ENCODE peak calls at places on chromosomes 16 and 17, in eight cellular contexts. T is AG09319, B is neural progenitor cell, K is epithelial cell of esophagus, W is colonic mucosa, E is B cell, C is lower leg skin, R is AG10803. S is an unnamed sample.

GRCh38 chr16:14301150-14302030 is 230.3 kb downstream of the MRTFB start:
- DNase-seq in T (no peak), B (peak), K (peak), W (peak), E (no peak), C (no peak), R (peak), S (no peak)

GRCh38 chr17:38451840-38452529 is 23.7 kb downstream of the ARHGAP23 start:
- DNase-seq in T (peak), B (peak), K (peak), W (no peak), E (no peak), C (no peak), R (peak), S (no peak)

GRCh38 chr16:66948034-66948821 is 12.8 kb upstream of the CES3 start:
- DNase-seq in T (no peak), B (no peak), K (peak), W (no peak), E (no peak), C (no peak), R (no peak), S (no peak)

GRCh38 chr16:68401871-68402747 is 46.2 kb downstream of the SMPD3 start:
- DNase-seq in T (no peak), B (no peak), K (peak), W (no peak), E (no peak), C (no peak), R (peak), S (no peak)

GRCh38 chr16:3187798-3188674 is at the start of gene OR1F1:
- DNase-seq in T (no peak), B (peak), K (peak), W (no peak), E (no peak), C (no peak), R (peak), S (peak)

GRCh38 chr17:64063088-64063487 is 42.7 kb upstream of the ICAM2 start:
- DNase-seq in T (no peak), B (no peak), K (no peak), W (no peak), E (peak), C (no peak), R (no peak), S (no peak)

GRCh38 chr17:17115620-17116019 is 73.4 kb downstream of the MPRIP start:
- DNase-seq in T (no peak), B (no peak), K (no peak), W (no peak), E (no peak), C (no peak), R (no peak), S (no peak)

GRCh38 chr17:80452173-80452915 is 24.1 kb downstream of the NPTX1 start:
- DNase-seq in T (no peak), B (no peak), K (no peak), W (no peak), E (no peak), C (no peak), R (peak), S (no peak)

GRCh38 chr16:80161799-80162380 is 378.9 kb upstream of the DYNLRB2 start:
- DNase-seq in T (no peak), B (no peak), K (no peak), W (no peak), E (no peak), C (no peak), R (no peak), S (no peak)

GRCh38 chr17:37570527-37571093 is 38.6 kb downstream of the SYNRG start:
- DNase-seq in T (no peak), B (peak), K (peak), W (peak), E (no peak), C (no peak), R (peak), S (peak)

GRCh38 chr16:14013571-14014283 is 57.4 kb upstream of the MRTFB start:
- DNase-seq in T (peak), B (no peak), K (peak), W (no peak), E (no peak), C (peak), R (peak), S (no peak)

GRCh38 chr16:13926507-13926906 is 6.6 kb downstream of the ERCC4 start:
- DNase-seq in T (no peak), B (no peak), K (no peak), W (no peak), E (no peak), C (no peak), R (no peak), S (no peak)

GRCh38 chr16:85523602-85524364 is 89.3 kb upstream of the GSE1 start:
- DNase-seq in T (no peak), B (peak), K (no peak), W (no peak), E (no peak), C (no peak), R (peak), S (no peak)

GRCh38 chr16:69834817-69835477 is 72.8 kb downstream of the WWP2 start:
- DNase-seq in T (no peak), B (no peak), K (no peak), W (no peak), E (no peak), C (no peak), R (no peak), S (no peak)

GRCh38 chr16:89723279-89724250 is 2.2 kb downstream of the ZNF276 start:
- DNase-seq in T (no peak), B (no peak), K (peak), W (no peak), E (no peak), C (no peak), R (peak), S (peak)

DNA sequence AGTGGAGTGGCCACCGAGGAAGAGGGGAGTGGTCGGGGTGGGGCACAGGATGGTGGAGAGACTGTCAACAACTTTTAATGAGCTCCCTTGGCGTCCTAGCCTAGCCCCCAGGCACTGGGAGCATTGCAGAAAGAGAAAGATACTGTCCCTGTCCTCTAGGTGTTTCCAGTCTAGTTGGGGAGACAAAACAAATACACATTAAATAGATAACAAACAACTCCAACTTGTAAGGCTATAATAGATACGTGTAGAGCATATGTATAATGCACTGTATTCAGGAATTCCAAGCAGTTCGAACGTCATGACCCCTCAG is 435 bp upstream of the UBE2O start:
- DNase-seq in T (no peak), B (no peak), K (no peak), W (no peak), E (no peak), C (no peak), R (no peak), S (no peak)
- TF ChIP-seq CTCF in T (no peak), B (no peak), K (no peak), W (no peak), E (peak), C (no peak), R (no peak), S (no peak)

GRCh38 chr17:68327823-68328557 is 36.7 kb downstream of the ARSG start:
- DNase-seq in T (no peak), B (no peak), K (no peak), W (no peak), E (no peak), C (no peak), R (no peak), S (no peak)
- TF ChIP-seq CTCF in T (no peak), B (peak), K (no peak), W (no peak), E (no peak), C (no peak), R (no peak), S (no peak)

GRCh38 chr16:56824335-56824734 is 40.7 kb upstream of the SLC12A3 start:
- DNase-seq in T (no peak), B (peak), K (no peak), W (peak), E (no peak), C (no peak), R (peak), S (peak)
- TF ChIP-seq CTCF in T (peak), B (peak), K (no peak), W (peak), E (no peak), C (no peak), R (peak), S (peak)

GRCh38 chr16:88387941-88388627 is 5.3 kb downstream of the ZNF469 start:
- DNase-seq in T (no peak), B (peak), K (peak), W (peak), E (no peak), C (no peak), R (peak), S (no peak)
- TF ChIP-seq CTCF in T (no peak), B (no peak), K (no peak), W (no peak), E (no peak), C (no peak), R (no peak), S (no peak)

GRCh38 chr17:3838206-3838605 is 7.8 kb downstream of the NCBP3 start:
- DNase-seq in T (no peak), B (no peak), K (peak), W (peak), E (no peak), C (no peak), R (no peak), S (no peak)
- TF ChIP-seq CTCF in T (no peak), B (no peak), K (no peak), W (no peak), E (no peak), C (no peak), R (no peak), S (no peak)

S was measured in neural crest cell.